ENCODE peak calls at places on chromosomes 7 and 10, in four cellular contexts. Q is K562, I is IMR-90, K is HepG2. D is an unnamed sample.

GRCh38 chr7:123367508-123368122 is 166.8 kb downstream of the IQUB start:
- DNase-seq in Q (peak; percentile 53), I (no peak), K (peak; percentile 10), D (peak; percentile 15)

GRCh38 chr7:150665075-150665794 is 20.3 kb upstream of the GIMAP2 start:
- DNase-seq in I (no peak), Q (no peak), K (no peak), D (no peak)

GRCh38 chr10:79463578-79464496 is 18.4 kb upstream of the ZCCHC24 start:
- DNase-seq in I (no peak), Q (no peak), K (no peak), D (no peak)

GRCh38 chr10:82742478-82742877 is 867.5 kb downstream of the NRG3 start:
- DNase-seq in I (no peak), Q (no peak), K (no peak), D (no peak)

GRCh38 chr10:124837687-124838086 is 36.1 kb downstream of the ABRAXAS2 start:
- DNase-seq in K (no peak), Q (no peak), I (no peak), D (no peak)

GRCh38 chr7:130913721-130914588 is 179.9 kb upstream of the KLF14 start:
- DNase-seq in I (no peak), K (no peak), Q (no peak), D (no peak)

GRCh38 chr10:98272245-98272644 is 4.3 kb upstream of the LOXL4 start:
- DNase-seq in K (no peak), I (no peak), Q (no peak), D (no peak)

GRCh38 chr10:116637830-116638229 is 17.1 kb downstream of the PNLIPRP2 start:
- DNase-seq in I (no peak), Q (no peak), K (no peak), D (no peak)

GRCh38 chr10:77801474-77802238 is 124.9 kb downstream of the DLG5 start:
- DNase-seq in I (peak; percentile 52), K (no peak), Q (no peak), D (no peak)

GRCh38 chr10:100827819-100828743 is 82.7 kb downstream of the PAX2 start:
- DNase-seq in I (no peak), K (no peak), Q (peak; percentile 51), D (peak; percentile 75)

GRCh38 chr10:560314-560992 is 129.0 kb downstream of the DIP2C start:
- DNase-seq in I (peak; percentile 20), K (no peak), Q (no peak), D (no peak)

GRCh38 chr10:13257621-13258150 is 23.5 kb upstream of the UCMA start:
- DNase-seq in I (no peak), K (no peak), Q (no peak), D (no peak)

GRCh38 chr7:103113164-103113563 is 35.7 kb downstream of the NAPEPLD start:
- DNase-seq in Q (no peak), K (no peak), I (peak; percentile 93), D (no peak)

GRCh38 chr7:97819161-97819560 is 53.0 kb downstream of the ASNS start:
- DNase-seq in Q (no peak), K (peak; percentile 8), I (no peak), D (peak; percentile 7)

GRCh38 chr7:116584721-116585120 is 59.9 kb downstream of the CAV1 start:
- DNase-seq in K (no peak), I (no peak), Q (no peak), D (no peak)

GRCh38 chr7:116582164-116582732 is 57.4 kb downstream of the CAV1 start:
- DNase-seq in I (peak; percentile 74), K (no peak), Q (no peak), D (no peak)

GRCh38 chr7:116583653-116584052 is 58.8 kb downstream of the CAV1 start:
- DNase-seq in Q (no peak), I (no peak), K (no peak), D (no peak)

GRCh38 chr7:116585392-116585791 is 60.6 kb downstream of the CAV1 start:
- DNase-seq in I (no peak), K (no peak), Q (no peak), D (no peak)

DNA sequence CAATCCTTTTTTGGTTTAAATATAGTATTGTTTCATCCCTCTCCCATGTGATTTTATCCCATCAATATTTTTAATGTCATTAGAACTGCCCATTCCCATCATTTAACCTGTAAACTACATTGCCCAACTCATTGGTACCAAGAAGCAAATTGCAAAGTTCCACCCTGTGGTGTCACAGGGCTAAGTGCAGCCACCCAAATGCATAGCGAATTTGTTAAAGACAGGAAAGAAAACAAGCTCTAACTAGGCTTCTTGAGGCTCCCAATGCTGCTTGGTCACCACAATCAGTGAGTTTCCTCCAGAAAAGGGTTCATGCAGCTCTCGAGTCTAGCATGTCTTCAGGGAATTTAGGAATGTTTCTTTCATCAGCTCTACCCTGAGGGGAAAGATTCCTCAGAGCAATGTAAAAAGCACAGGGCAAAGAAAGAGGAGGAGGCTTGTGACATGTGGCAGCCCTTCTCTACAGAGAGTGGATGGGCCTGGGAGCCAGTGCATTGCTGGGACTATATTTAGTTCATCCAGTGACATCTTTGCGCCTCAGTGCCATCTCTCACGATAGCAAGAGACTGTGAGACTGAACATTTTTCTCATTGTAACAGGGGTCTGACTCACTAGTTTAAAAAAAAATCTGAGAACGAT is 58.1 kb downstream of the CAV1 start:
- DNase-seq in K (no peak), I (peak; percentile 80), Q (no peak), D (peak; percentile 30)
- TF ChIP-seq MAZ in K (no peak), I (no peak), Q (no peak), D (no peak)

GRCh38 chr7:152896217-152896616 is 136.7 kb downstream of the ACTR3B start:
- DNase-seq in K (no peak), Q (no peak), I (no peak), D (no peak)

GRCh38 chr7:152897401-152897800 is 137.8 kb downstream of the ACTR3B start:
- DNase-seq in I (no peak), K (no peak), Q (no peak), D (no peak)

GRCh38 chr7:152891837-152892236 is 132.3 kb downstream of the ACTR3B start:
- DNase-seq in Q (no peak), I (no peak), K (no peak), D (no peak)

GRCh38 chr7:152893801-152894294 is 134.3 kb downstream of the ACTR3B start:
- DNase-seq in I (no peak), K (no peak), Q (no peak), D (no peak)

GRCh38 chr7:152894295-152895170 is 135.0 kb downstream of the ACTR3B start:
- DNase-seq in K (peak; percentile 21), Q (peak; percentile 86), I (no peak), D (peak; percentile 23)
- TF ChIP-seq CEBPB in K (no peak), Q (no peak), I (no peak), D (no peak)

GRCh38 chr10:113384181-113384580 is 168.7 kb upstream of the HABP2 start:
- DNase-seq in Q (no peak), K (no peak), I (no peak), D (no peak)

GRCh38 chr10:113385021-113385975 is 167.6 kb upstream of the HABP2 start:
- DNase-seq in I (peak; percentile 85), K (peak; percentile 71), Q (peak; percentile 46), D (peak; percentile 79)

GRCh38 chr10:113382691-113383090 is 170.2 kb upstream of the HABP2 start:
- DNase-seq in K (no peak), I (no peak), Q (no peak), D (no peak)

GRCh38 chr10:113386005-113386404 is 166.8 kb upstream of the HABP2 start:
- DNase-seq in Q (no peak), K (peak; percentile 3), I (peak; percentile 56), D (peak; percentile 12)

DNA sequence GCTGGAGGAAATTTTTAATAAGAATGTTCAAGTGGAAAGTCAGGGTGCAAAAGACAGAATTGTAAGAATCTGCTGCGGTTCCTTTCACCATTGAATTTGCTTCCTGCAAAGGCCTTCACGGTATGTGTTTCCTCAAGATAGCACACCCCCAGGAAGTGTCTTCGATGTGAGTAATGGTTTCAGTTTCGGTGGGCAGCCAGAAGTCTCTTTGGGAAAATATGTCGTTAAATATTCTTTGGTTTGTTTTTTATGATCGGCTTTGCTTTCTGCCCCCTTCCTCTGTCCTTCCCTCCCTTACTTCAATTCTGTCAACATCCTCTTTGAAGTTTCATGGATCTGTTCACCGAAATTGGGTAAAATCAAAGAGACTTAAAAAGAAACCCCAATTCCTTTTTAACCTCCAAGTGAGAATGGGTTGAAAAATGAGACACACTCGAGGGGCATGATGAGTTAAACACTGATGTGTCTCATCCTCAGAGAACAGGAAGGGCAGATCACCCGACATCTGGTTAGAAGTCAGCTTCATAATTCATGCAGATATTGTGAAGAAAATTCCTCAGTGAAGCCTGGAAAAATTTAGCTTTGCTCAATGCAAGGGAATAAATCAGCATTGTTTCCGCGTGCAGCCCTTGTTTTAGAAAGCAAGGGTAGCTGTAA is 170.8 kb upstream of the HABP2 start:
- DNase-seq in I (peak; percentile 57), Q (no peak), K (no peak), D (no peak)
- TF ChIP-seq MAZ in I (no peak), Q (no peak), K (no peak), D (no peak)

GRCh38 chr7:39184387-39184786 is 206.7 kb downstream of the POU6F2 start:
- DNase-seq in Q (no peak), I (no peak), K (no peak), D (no peak)
- TF ChIP-seq CEBPB in Q (no peak), I (no peak), K (no peak), D (no peak)

DNA sequence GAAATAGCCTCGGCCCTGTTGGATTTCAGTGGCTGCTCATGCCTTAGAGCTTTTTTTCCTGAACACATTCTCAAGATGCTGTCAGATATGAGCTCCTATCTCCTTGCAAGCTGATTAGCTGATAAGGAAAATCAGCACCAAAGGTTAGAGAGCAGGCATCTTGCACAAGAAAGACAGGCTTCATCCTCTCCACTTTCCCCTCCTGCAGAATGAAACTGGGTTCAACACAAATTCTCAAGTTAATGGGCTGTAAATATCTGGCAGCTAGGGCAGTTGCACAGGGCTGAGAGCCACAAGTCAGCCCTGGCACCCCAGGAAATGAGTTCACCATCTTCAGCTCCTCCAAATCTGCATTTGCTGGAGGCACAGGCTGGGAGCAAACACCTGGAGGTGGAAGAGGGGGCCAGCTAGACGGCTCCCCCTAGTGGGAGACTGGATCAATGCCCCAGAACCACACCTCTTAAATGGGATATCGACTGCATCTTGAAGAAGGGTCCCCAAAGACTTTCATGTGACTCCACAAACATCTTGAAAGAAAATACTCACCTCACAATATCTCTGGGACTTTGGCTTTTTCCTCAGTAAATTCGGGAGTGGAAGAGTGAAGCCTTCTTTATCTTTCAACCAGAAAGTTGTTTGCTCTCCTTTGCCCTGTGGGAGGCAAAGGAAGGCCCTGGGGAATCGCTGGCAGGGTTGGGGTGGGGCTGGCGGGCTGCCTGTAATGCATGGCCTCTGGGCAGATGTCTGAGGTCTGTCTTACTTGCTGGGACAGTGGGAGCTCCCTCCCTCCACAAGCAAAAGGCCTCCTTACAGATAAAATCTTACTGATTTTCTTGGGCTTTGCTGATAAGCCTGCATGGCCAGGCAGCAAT is 24.7 kb downstream of the TECTB start:
- DNase-seq in Q (peak; percentile 64), I (peak; percentile 43), K (peak; percentile 61), D (peak; percentile 53)
- TF ChIP-seq MAZ in Q (no peak), I (no peak), K (no peak), D (no peak)